ENCODE peak calls at places on chromosomes 1 and 21, in nine cellular contexts. P is GM23338, J is neural progenitor cell, O is psoas muscle, S is left ventricle myocardium inferior, F is uterus, D is upper lobe of right lung, X is body of pancreas, N is Peyer's patch. A is an unnamed sample. For H3K4me1, the result is how much of the 10 kb centered on the place peaks cover.

GRCh38 chr1:998905-999796 is 746 bp downstream of the HES4 start:
- DNase-seq in O (peak), N (no peak), S (no peak), D (peak), X (no peak), J (peak), F (peak), P (peak), A (no peak)

GRCh38 chr1:233518344-233518743 is 95.6 kb upstream of the KCNK1 start:
- DNase-seq in D (no peak), J (peak), S (no peak), F (no peak), O (no peak), N (no peak), P (peak), X (no peak), A (no peak)

GRCh38 chr1:204127597-204128242 is 24.1 kb downstream of the ETNK2 start:
- DNase-seq in F (peak), P (peak), J (peak), D (peak), X (peak), S (peak), N (no peak), O (peak), A (no peak)

GRCh38 chr1:6911229-6911941 is 126.1 kb downstream of the CAMTA1 start:
- DNase-seq in P (no peak), N (no peak), D (no peak), O (no peak), J (no peak), S (no peak), X (no peak), F (no peak), A (no peak)

GRCh38 chr1:20476260-20477038 is 9.6 kb downstream of the CAMK2N1 start:
- DNase-seq in D (no peak), F (no peak), P (peak), X (peak), J (peak), O (peak), S (peak), N (no peak), A (no peak)

GRCh38 chr1:154329152-154329521 is 3.8 kb downstream of the ATP8B2 start:
- DNase-seq in S (no peak), O (no peak), P (peak), D (no peak), X (no peak), N (no peak), J (peak), F (no peak), A (no peak)

GRCh38 chr1:173426057-173426456 is 51.1 kb upstream of the PRDX6 start:
- DNase-seq in O (no peak), S (no peak), F (no peak), X (no peak), D (no peak), P (no peak), N (no peak), J (no peak), A (no peak)

GRCh38 chr1:153447498-153448170 is 12.8 kb downstream of the S100A7 start:
- DNase-seq in X (no peak), N (no peak), P (no peak), O (no peak), J (no peak), D (no peak), F (no peak), S (no peak), A (no peak)

GRCh38 chr1:29502225-29502755 is 266.0 kb downstream of the PTPRU start:
- DNase-seq in J (no peak), N (no peak), F (no peak), P (no peak), S (no peak), O (no peak), D (no peak), X (no peak), A (no peak)

GRCh38 chr1:36510418-36510817 is 27.7 kb upstream of the CSF3R start:
- DNase-seq in P (no peak), D (no peak), F (no peak), J (no peak), O (no peak), X (no peak), S (no peak), N (no peak), A (no peak)

GRCh38 chr21:26632691-26633090 is 59.6 kb upstream of the CYYR1 start:
- DNase-seq in X (no peak), D (no peak), J (no peak), P (no peak), F (no peak), N (no peak), O (no peak), S (no peak), A (no peak)

GRCh38 chr1:106944721-106945120 is 111.8 kb upstream of the PRMT6 start:
- DNase-seq in F (no peak), O (no peak), P (peak), J (peak), N (no peak), D (no peak), X (no peak), S (no peak), A (no peak)

GRCh38 chr1:16716691-16717173 is 23.6 kb upstream of the RNU1-4 start:
- DNase-seq in S (no peak), X (peak), N (no peak), D (no peak), O (peak), J (no peak), F (no peak), P (no peak), A (peak)

GRCh38 chr1:181504294-181505115 is 21.2 kb downstream of the CACNA1E start:
- DNase-seq in X (no peak), S (no peak), O (no peak), N (no peak), J (peak), D (no peak), P (peak), F (no peak), A (no peak)

GRCh38 chr21:37862536-37862935 is 53.7 kb downstream of the KCNJ6 start:
- DNase-seq in P (peak), N (no peak), J (peak), O (no peak), D (no peak), F (no peak), S (no peak), X (no peak), A (peak)

GRCh38 chr21:31557421-31557955 is 102.0 kb upstream of the SOD1 start:
- DNase-seq in X (no peak), O (no peak), P (peak), D (peak), J (peak), N (no peak), F (no peak), S (no peak), A (no peak)

GRCh38 chr1:197868751-197869501 is 33.5 kb upstream of the C1orf53 start:
- DNase-seq in X (peak), J (peak), N (no peak), S (no peak), O (no peak), D (no peak), F (no peak), P (peak), A (no peak)

GRCh38 chr1:216600730-216601426 is 122.4 kb downstream of the ESRRG start:
- DNase-seq in X (peak), F (peak), N (peak), P (peak), O (peak), S (peak), J (peak), D (peak), A (peak)

GRCh38 chr1:209354111-209354839 is 229.2 kb upstream of the CAMK1G start:
- DNase-seq in D (peak), X (peak), J (peak), F (peak), N (peak), O (peak), P (peak), S (peak), A (peak)

GRCh38 chr1:166884040-166884642 is 8.1 kb upstream of the TADA1 start:
- DNase-seq in P (peak), O (peak), F (peak), X (peak), S (peak), J (peak), N (peak), D (peak), A (no peak)

GRCh38 chr1:2073382-2074230 is 23.4 kb downstream of the PRKCZ start:
- DNase-seq in D (no peak), X (no peak), F (no peak), S (no peak), J (peak), P (no peak), N (no peak), O (no peak), A (no peak)

GRCh38 chr21:29477941-29478340 is 179.2 kb downstream of the BACH1 start:
- DNase-seq in N (no peak), S (no peak), D (no peak), O (no peak), J (no peak), F (no peak), X (no peak), P (no peak), A (no peak)

GRCh38 chr1:171251042-171251740 is 2.9 kb downstream of the FMO1 start:
- DNase-seq in D (no peak), S (no peak), O (no peak), J (peak), N (peak), X (peak), P (peak), F (peak), A (no peak)

GRCh38 chr1:41354956-41355355 is 6.3 kb upstream of the FOXO6 start:
- DNase-seq in D (peak), S (no peak), N (no peak), O (no peak), J (peak), F (peak), P (peak), X (no peak), A (no peak)

GRCh38 chr1:33634806-33635205 is 162.4 kb downstream of the ZSCAN20 start:
- DNase-seq in J (peak), F (no peak), O (peak), S (peak), N (no peak), D (no peak), P (peak), X (peak), A (no peak)

GRCh38 chr1:160410412-160411005 is 10.1 kb downstream of the VANGL2 start:
- DNase-seq in X (no peak), F (no peak), D (no peak), O (no peak), N (no peak), S (no peak), J (peak), P (peak), A (no peak)

GRCh38 chr1:215083408-215083961 is 948 bp downstream of the KCNK2 start:
- DNase-seq in O (no peak), X (no peak), N (no peak), J (peak), P (peak), S (no peak), D (peak), F (no peak), A (no peak)

GRCh38 chr1:24920155-24920925 is 9.7 kb downstream of the RUNX3 start:
- DNase-seq in P (no peak), X (no peak), S (no peak), F (peak), N (no peak), O (peak), J (no peak), D (no peak), A (no peak)

GRCh38 chr1:109650609-109651008 is 5.3 kb upstream of the GSTM4 start:
- DNase-seq in P (no peak), O (no peak), F (no peak), J (no peak), N (no peak), X (no peak), D (no peak), S (no peak), A (no peak)
- H3K4me1 ChIP-seq in P (under half), O (under half), F (under half), J (under half), N (under half), X (under half), D (under half), S (under half), A (under half)

DNA sequence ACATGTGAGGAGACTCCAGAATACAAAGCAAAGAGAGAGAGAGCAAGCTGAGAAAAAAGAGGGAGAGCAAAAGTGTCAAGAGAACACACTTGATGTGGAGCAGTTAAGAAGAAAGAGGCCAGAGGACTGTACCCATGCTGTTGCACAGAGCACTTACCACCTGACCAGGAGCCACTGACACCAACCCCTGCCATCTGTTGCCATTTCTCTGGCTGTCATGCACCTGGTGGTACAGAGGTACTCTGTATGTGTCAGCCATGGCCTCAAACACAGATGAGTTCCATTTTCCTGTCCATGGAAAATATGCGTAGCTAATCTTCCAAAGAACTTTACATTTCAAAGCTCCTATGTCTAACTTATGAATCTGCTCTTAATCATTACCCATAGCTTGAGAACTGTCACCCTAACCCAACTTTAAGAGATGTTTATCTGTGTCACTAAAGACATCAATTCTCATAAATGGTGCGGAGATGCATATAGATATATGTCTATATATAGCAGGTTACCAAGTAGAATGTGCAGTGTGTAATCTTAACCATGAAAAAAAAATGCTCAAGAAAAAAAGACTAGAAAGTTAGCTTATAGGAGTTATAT is 32.7 kb upstream of the ABCD3 start:
- DNase-seq in N (no peak), P (no peak), D (no peak), S (no peak), F (no peak), X (peak), J (no peak), O (no peak), A (no peak)
- H3K27ac ChIP-seq in N (peak), P (no peak), D (peak), S (no peak), F (no peak), X (peak), J (no peak), O (no peak), A (no peak)

DNA sequence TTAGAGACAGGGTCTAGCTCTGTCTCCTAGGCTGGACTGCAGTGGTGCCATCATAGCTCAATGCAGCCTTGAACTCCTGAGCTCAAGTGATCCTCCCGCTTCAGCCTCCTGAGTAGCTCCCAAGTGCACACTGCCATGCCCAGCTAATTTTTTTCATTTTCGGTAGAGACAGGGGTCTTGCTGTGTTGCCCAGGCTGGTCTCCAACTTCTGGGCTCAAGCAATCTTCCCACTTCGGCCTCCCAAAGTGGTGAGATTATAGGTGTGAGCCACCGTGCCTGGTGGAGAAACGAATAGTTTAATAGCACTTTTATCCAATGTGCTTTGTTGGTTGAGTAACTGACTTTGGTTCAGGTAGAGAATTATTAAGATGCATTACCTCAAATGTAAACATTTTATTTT is 20.9 kb downstream of the PIK3CD start:
- DNase-seq in S (no peak), O (no peak), J (no peak), F (no peak), D (no peak), X (no peak), N (no peak), P (no peak), A (no peak)
- H3K4me1 ChIP-seq in S (under half), O (under half), J (under half), F (under half), D (under half), X (under half), N (under half), P (under half), A (under half)

GRCh38 chr1:18913065-18913502 is 10.7 kb upstream of the ALDH4A1 start:
- DNase-seq in F (peak), O (peak), S (peak), J (peak), P (peak), N (peak), D (peak), X (peak), A (no peak)
- H3K27ac ChIP-seq in F (peak), O (peak), S (peak), J (no peak), P (no peak), N (peak), D (peak), X (peak), A (peak)

GRCh38 chr1:11738783-11739182 is 2.8 kb downstream of the AGTRAP start:
- DNase-seq in J (no peak), N (no peak), X (no peak), P (no peak), O (no peak), D (no peak), F (no peak), S (no peak), A (no peak)
- H3K4me1 ChIP-seq in J (under half), N (under half), X (under half), P (under half), O (under half), D (under half), F (under half), S (under half), A (half or more)

GRCh38 chr1:206698011-206698410 is 13.3 kb downstream of the MAPKAPK2 start:
- DNase-seq in J (no peak), O (no peak), D (no peak), X (no peak), S (no peak), P (no peak), N (no peak), F (no peak), A (no peak)
- H3K27ac ChIP-seq in J (no peak), O (peak), D (no peak), X (no peak), S (peak), P (no peak), N (no peak), F (no peak), A (no peak)

GRCh38 chr1:85332575-85332974 is 56.1 kb upstream of the BCL10 start:
- DNase-seq in X (no peak), O (no peak), N (no peak), S (no peak), F (no peak), J (no peak), P (no peak), D (no peak), A (no peak)
- H3K4me1 ChIP-seq in X (under half), O (under half), N (under half), S (under half), F (under half), J (under half), P (under half), D (under half), A (under half)

GRCh38 chr1:65416767-65417166 is 3.7 kb upstream of the LEPR start:
- DNase-seq in F (no peak), X (no peak), J (no peak), N (no peak), S (no peak), O (no peak), D (no peak), P (no peak), A (no peak)

GRCh38 chr1:65407875-65408274 is 12.6 kb upstream of the LEPR start:
- DNase-seq in N (no peak), O (no peak), P (no peak), J (no peak), X (no peak), D (no peak), S (no peak), F (no peak), A (no peak)

GRCh38 chr1:65409927-65410326 is 10.5 kb upstream of the LEPR start:
- DNase-seq in F (no peak), N (no peak), O (no peak), J (no peak), S (no peak), D (no peak), P (no peak), X (no peak), A (no peak)

GRCh38 chr1:65412984-65413375 is 7.5 kb upstream of the LEPR start:
- DNase-seq in D (no peak), S (no peak), P (no peak), F (no peak), J (no peak), X (no peak), N (no peak), O (no peak), A (no peak)

DNA sequence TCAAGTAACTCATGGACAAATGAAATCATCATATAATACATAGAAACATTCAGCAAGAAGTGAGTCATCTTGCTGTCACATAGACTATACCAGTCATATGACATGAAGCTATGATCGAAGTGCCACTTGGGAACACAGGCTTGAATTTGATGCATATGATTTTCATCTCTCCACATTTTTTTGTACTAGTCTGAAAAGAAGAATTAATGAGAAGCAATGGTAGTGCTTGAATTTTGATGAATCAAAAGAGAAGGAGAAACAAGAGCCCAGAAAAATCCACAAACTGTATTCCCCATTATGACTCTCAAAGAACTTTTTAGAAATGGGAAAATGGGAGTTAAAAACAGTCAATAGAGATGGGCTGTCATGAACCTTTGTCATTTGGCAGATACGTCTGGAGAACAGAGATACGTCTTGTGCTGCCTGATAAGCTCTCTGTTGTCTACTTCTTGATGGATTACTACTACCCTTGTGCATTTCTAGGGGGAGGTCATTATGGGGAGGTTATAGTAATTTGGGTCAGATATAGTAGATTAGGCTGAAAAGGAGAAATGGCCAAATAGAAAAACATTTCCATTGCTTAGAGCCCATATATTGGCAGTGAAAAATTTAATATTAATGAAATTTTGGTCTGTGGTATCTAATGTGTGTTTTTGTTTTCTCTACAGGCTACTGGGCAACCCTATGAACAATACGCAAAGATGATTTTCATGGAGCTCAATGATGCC is 8.0 kb upstream of the LEPR start:
- DNase-seq in S (no peak), F (no peak), X (no peak), D (no peak), P (no peak), N (no peak), J (no peak), O (no peak), A (no peak)
- H3K27ac ChIP-seq in S (no peak), F (no peak), X (no peak), D (no peak), P (no peak), N (no peak), J (no peak), O (no peak), A (no peak)

GRCh38 chr1:30982937-30983336 is 74.4 kb upstream of the SDC3 start:
- DNase-seq in F (no peak), S (no peak), J (no peak), D (no peak), O (no peak), N (no peak), X (no peak), P (no peak), A (no peak)
- H3K4me1 ChIP-seq in F (under half), S (half or more), J (under half), D (under half), O (half or more), N (under half), X (under half), P (under half), A (half or more)

A was measured in esophagus muscularis mucosa.